ENCODE peak calls at places on chromosomes 6 and 20, in six cellular contexts. One of them, this sample, is unnamed.
A peak's percentile ranks its signal among the peaks of the same experiment; 100 is the strongest.

GRCh38 chr20:15643713-15644112 is 929.5 kb downstream of the KIF16B start:
- DNase-seq in endothelial cell: no peak
- DNase-seq in tibial nerve: no peak
- DNase-seq in kidney: no peak
- DNase-seq in psoas muscle: no peak
- DNase-seq in neural crest cell: no peak
- DNase-seq in this sample: no peak

GRCh38 chr20:3744806-3745685 is 12.6 kb downstream of the HSPA12B start:
- DNase-seq in endothelial cell: peak; percentile 80
- DNase-seq in tibial nerve: peak; percentile 49
- DNase-seq in kidney: peak; percentile 86
- DNase-seq in psoas muscle: peak; percentile 79
- DNase-seq in neural crest cell: peak; percentile 69
- DNase-seq in this sample: peak; percentile 87

GRCh38 chr6:13378669-13379590 is 50.6 kb upstream of the TBC1D7 start:
- DNase-seq in endothelial cell: no peak
- DNase-seq in tibial nerve: no peak
- DNase-seq in kidney: no peak
- DNase-seq in psoas muscle: no peak
- DNase-seq in neural crest cell: no peak
- DNase-seq in this sample: no peak

GRCh38 chr6:118933855-118934460 is 1.0 kb downstream of the MCM9 start:
- DNase-seq in endothelial cell: no peak
- DNase-seq in tibial nerve: no peak
- DNase-seq in kidney: no peak
- DNase-seq in psoas muscle: no peak
- DNase-seq in neural crest cell: no peak
- DNase-seq in this sample: no peak

GRCh38 chr6:128491643-128492206 is 28.7 kb downstream of the PTPRK start:
- DNase-seq in endothelial cell: no peak
- DNase-seq in tibial nerve: no peak
- DNase-seq in kidney: no peak
- DNase-seq in psoas muscle: no peak
- DNase-seq in neural crest cell: no peak
- DNase-seq in this sample: no peak

GRCh38 chr6:121686611-121687023 is 251.2 kb downstream of the GJA1 start:
- DNase-seq in endothelial cell: no peak
- DNase-seq in tibial nerve: no peak
- DNase-seq in kidney: peak; percentile 71
- DNase-seq in psoas muscle: peak; percentile 56
- DNase-seq in neural crest cell: no peak
- DNase-seq in this sample: peak; percentile 90

GRCh38 chr6:26087284-26088115 is at the start of gene HFE:
- DNase-seq in endothelial cell: peak; percentile 38
- DNase-seq in tibial nerve: peak; percentile 39
- DNase-seq in kidney: peak; percentile 82
- DNase-seq in psoas muscle: peak; percentile 64
- DNase-seq in neural crest cell: peak; percentile 21
- DNase-seq in this sample: no peak

GRCh38 chr6:144953552-144954240 is 668.6 kb downstream of the UTRN start:
- DNase-seq in endothelial cell: no peak
- DNase-seq in tibial nerve: no peak
- DNase-seq in kidney: no peak
- DNase-seq in psoas muscle: no peak
- DNase-seq in neural crest cell: no peak
- DNase-seq in this sample: no peak

GRCh38 chr20:43631598-43631997 is 35.3 kb upstream of the MYBL2 start:
- DNase-seq in endothelial cell: no peak
- DNase-seq in tibial nerve: no peak
- DNase-seq in kidney: no peak
- DNase-seq in psoas muscle: no peak
- DNase-seq in neural crest cell: no peak
- DNase-seq in this sample: no peak

GRCh38 chr6:146861029-146861563 is 262.3 kb downstream of the ADGB start:
- DNase-seq in endothelial cell: no peak
- DNase-seq in tibial nerve: no peak
- DNase-seq in kidney: no peak
- DNase-seq in psoas muscle: no peak
- DNase-seq in neural crest cell: no peak
- DNase-seq in this sample: no peak

GRCh38 chr20:49276201-49276894 is 1.5 kb downstream of the ZNFX1 start:
- DNase-seq in endothelial cell: no peak
- DNase-seq in tibial nerve: peak; percentile 19
- DNase-seq in kidney: no peak
- DNase-seq in psoas muscle: no peak
- DNase-seq in neural crest cell: no peak
- DNase-seq in this sample: no peak

GRCh38 chr6:127301199-127301700 is 34.6 kb downstream of the RNF146 start:
- DNase-seq in endothelial cell: no peak
- DNase-seq in tibial nerve: no peak
- DNase-seq in kidney: no peak
- DNase-seq in psoas muscle: no peak
- DNase-seq in neural crest cell: no peak
- DNase-seq in this sample: no peak

GRCh38 chr6:103273048-103273447 is 1586.7 kb downstream of the HACE1 start:
- DNase-seq in endothelial cell: no peak
- DNase-seq in tibial nerve: no peak
- DNase-seq in kidney: no peak
- DNase-seq in psoas muscle: no peak
- DNase-seq in neural crest cell: no peak
- DNase-seq in this sample: no peak
- TF ChIP-seq CTCF in endothelial cell: peak; percentile 53
- TF ChIP-seq CTCF in tibial nerve: no peak
- TF ChIP-seq CTCF in kidney: peak; percentile 6
- TF ChIP-seq CTCF in psoas muscle: peak; percentile 22
- TF ChIP-seq CTCF in neural crest cell: peak; percentile 59
- TF ChIP-seq CTCF in this sample: peak; percentile 82

DNA sequence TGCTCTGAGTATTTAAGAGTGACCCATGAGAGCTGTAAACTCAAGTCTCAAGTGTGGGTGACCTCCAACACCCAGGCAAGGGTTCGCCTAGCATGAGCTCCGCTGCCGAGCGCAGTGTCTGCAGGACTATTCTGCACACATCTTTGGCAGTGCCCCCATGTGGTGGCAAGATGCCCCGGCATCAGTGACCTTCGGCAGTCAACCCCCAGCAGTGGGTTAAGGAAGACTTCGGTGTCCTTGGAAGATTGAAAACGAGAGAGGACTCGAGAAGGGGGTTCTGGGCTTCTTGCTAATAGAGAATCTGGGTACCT is 43.1 kb downstream of the RBM38 start:
- DNase-seq in endothelial cell: no peak
- DNase-seq in tibial nerve: no peak
- DNase-seq in kidney: no peak
- DNase-seq in psoas muscle: peak; percentile 53
- DNase-seq in neural crest cell: no peak
- DNase-seq in this sample: no peak
- TF ChIP-seq CTCF in endothelial cell: no peak
- TF ChIP-seq CTCF in tibial nerve: no peak
- TF ChIP-seq CTCF in kidney: peak; percentile 24
- TF ChIP-seq CTCF in psoas muscle: no peak
- TF ChIP-seq CTCF in neural crest cell: no peak
- TF ChIP-seq CTCF in this sample: peak; percentile 29

GRCh38 chr20:33445881-33446615 is 2.5 kb upstream of the SNTA1 start:
- DNase-seq in endothelial cell: no peak
- DNase-seq in tibial nerve: no peak
- DNase-seq in kidney: no peak
- DNase-seq in psoas muscle: no peak
- DNase-seq in neural crest cell: no peak
- DNase-seq in this sample: no peak

GRCh38 chr20:33442136-33443005 is 1.2 kb downstream of the SNTA1 start:
- DNase-seq in endothelial cell: no peak
- DNase-seq in tibial nerve: no peak
- DNase-seq in kidney: no peak
- DNase-seq in psoas muscle: no peak
- DNase-seq in neural crest cell: no peak
- DNase-seq in this sample: no peak

GRCh38 chr20:33443512-33444239 is at the start of gene SNTA1:
- DNase-seq in endothelial cell: peak; percentile 82
- DNase-seq in tibial nerve: peak; percentile 80
- DNase-seq in kidney: peak; percentile 96
- DNase-seq in psoas muscle: peak; percentile 98
- DNase-seq in neural crest cell: peak; percentile 95
- DNase-seq in this sample: peak; percentile 95

GRCh38 chr20:33443006-33443511 is 504 bp downstream of the SNTA1 start:
- DNase-seq in endothelial cell: peak; percentile 27
- DNase-seq in tibial nerve: no peak
- DNase-seq in kidney: peak; percentile 84
- DNase-seq in psoas muscle: peak; percentile 70
- DNase-seq in neural crest cell: no peak
- DNase-seq in this sample: no peak

GRCh38 chr20:33444797-33445560 is 1.4 kb upstream of the SNTA1 start:
- DNase-seq in endothelial cell: no peak
- DNase-seq in tibial nerve: no peak
- DNase-seq in kidney: no peak
- DNase-seq in psoas muscle: no peak
- DNase-seq in neural crest cell: no peak
- DNase-seq in this sample: no peak
- TF ChIP-seq CTCF in endothelial cell: no peak
- TF ChIP-seq CTCF in tibial nerve: no peak
- TF ChIP-seq CTCF in kidney: peak; percentile 21
- TF ChIP-seq CTCF in psoas muscle: peak; percentile 51
- TF ChIP-seq CTCF in neural crest cell: no peak
- TF ChIP-seq CTCF in this sample: peak; percentile 69

GRCh38 chr20:31849306-31849930 is 4.0 kb upstream of the FOXS1 start:
- DNase-seq in endothelial cell: no peak
- DNase-seq in tibial nerve: no peak
- DNase-seq in kidney: peak; percentile 86
- DNase-seq in psoas muscle: no peak
- DNase-seq in neural crest cell: no peak
- DNase-seq in this sample: no peak

GRCh38 chr20:31856516-31856915 is 11.1 kb upstream of the FOXS1 start:
- DNase-seq in endothelial cell: no peak
- DNase-seq in tibial nerve: no peak
- DNase-seq in kidney: no peak
- DNase-seq in psoas muscle: peak; percentile 24
- DNase-seq in neural crest cell: no peak
- DNase-seq in this sample: peak; percentile 41

GRCh38 chr20:31857861-31858835 is 12.2 kb downstream of the DUSP15 start:
- DNase-seq in endothelial cell: no peak
- DNase-seq in tibial nerve: no peak
- DNase-seq in kidney: peak; percentile 31
- DNase-seq in psoas muscle: peak; percentile 41
- DNase-seq in neural crest cell: no peak
- DNase-seq in this sample: peak; percentile 72

GRCh38 chr20:31851240-31851955 is 6.0 kb upstream of the FOXS1 start:
- DNase-seq in endothelial cell: no peak
- DNase-seq in tibial nerve: no peak
- DNase-seq in kidney: no peak
- DNase-seq in psoas muscle: peak; percentile 17
- DNase-seq in neural crest cell: no peak
- DNase-seq in this sample: peak; percentile 27

DNA sequence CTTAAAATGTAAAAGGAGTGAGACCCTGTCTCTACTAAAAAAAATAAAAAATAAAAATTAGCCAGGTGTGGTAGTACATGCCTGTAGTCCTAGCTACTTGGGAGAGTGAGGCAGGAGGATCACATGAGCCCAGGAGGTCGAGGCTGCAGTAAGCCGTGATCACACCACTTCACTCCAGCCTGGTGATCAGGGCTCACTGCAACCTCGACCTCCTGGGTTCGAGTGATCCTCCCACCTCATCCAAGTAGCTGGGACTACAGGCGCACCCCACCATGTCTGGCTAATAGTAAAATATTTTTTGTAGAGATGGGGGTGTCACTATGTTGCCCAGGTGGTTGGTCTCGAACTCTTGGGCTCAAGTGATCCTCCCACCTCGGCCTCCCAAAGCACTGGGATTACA is 8.1 kb upstream of the FOXS1 start:
- DNase-seq in endothelial cell: no peak
- DNase-seq in tibial nerve: no peak
- DNase-seq in kidney: no peak
- DNase-seq in psoas muscle: peak; percentile 6
- DNase-seq in neural crest cell: no peak
- DNase-seq in this sample: peak; percentile 30
- TF ChIP-seq CTCF in endothelial cell: no peak
- TF ChIP-seq CTCF in tibial nerve: no peak
- TF ChIP-seq CTCF in kidney: no peak
- TF ChIP-seq CTCF in psoas muscle: no peak
- TF ChIP-seq CTCF in neural crest cell: no peak
- TF ChIP-seq CTCF in this sample: no peak

This sample was measured in chondrocyte.